ENCODE peak calls at places on chromosomes 1 and 21, in ten cellular contexts. Q is mesenchymal stem cell, X is stromal cell of bone marrow, G is ascending aorta, H is EH, O is AG09309, Z is neuronal stem cell, L is Calu3, N is colonic mucosa, R is kidney glomerular epithelial cell. J is an unnamed sample.
A peak's percentile ranks its signal among the peaks of the same experiment; 100 is the strongest.

GRCh38 chr21:44718571-44718970 is 7.2 kb upstream of the TSPEAR start:
- DNase-seq in Q (no peak), X (no peak), G (no peak), H (no peak), O (no peak), Z (no peak), L (no peak), N (no peak), R (no peak), J (no peak)

GRCh38 chr1:58596631-58597052 is 19.6 kb upstream of the TACSTD2 start:
- DNase-seq in Q (no peak), X (no peak), G (no peak), H (no peak), O (no peak), Z (no peak), L (no peak), N (no peak), R (no peak), J (no peak)

GRCh38 chr1:241934181-241934815 is 23.3 kb upstream of the BECN2 start:
- DNase-seq in Q (no peak), X (peak; percentile 52), G (no peak), H (peak; percentile 43), O (peak; percentile 14), Z (peak; percentile 52), L (no peak), N (no peak), R (no peak), J (peak; percentile 60)

GRCh38 chr1:58515794-58516401 is 30.6 kb downstream of the OMA1 start:
- DNase-seq in Q (peak; percentile 82), X (peak; percentile 65), G (no peak), H (peak; percentile 80), O (peak; percentile 59), Z (peak; percentile 50), L (peak; percentile 39), N (peak; percentile 27), R (peak; percentile 39), J (peak; percentile 35)

GRCh38 chr1:179586107-179586823 is 5.4 kb upstream of the TDRD5 start:
- DNase-seq in Q (no peak), X (no peak), G (no peak), H (peak; percentile 24), O (no peak), Z (peak; percentile 54), L (peak; percentile 80), N (peak; percentile 72), R (peak; percentile 35), J (peak; percentile 79)

GRCh38 chr1:91604632-91605031 is 104.0 kb downstream of the CDC7 start:
- DNase-seq in Q (no peak), X (peak; percentile 21), G (no peak), H (no peak), O (no peak), Z (no peak), L (no peak), N (no peak), R (no peak), J (no peak)

GRCh38 chr1:23699280-23700179 is 7.9 kb downstream of the RPL11 start:
- DNase-seq in Q (no peak), X (no peak), G (no peak), H (no peak), O (no peak), Z (no peak), L (no peak), N (no peak), R (no peak), J (no peak)

GRCh38 chr1:218266356-218266755 is 18.7 kb upstream of the RRP15 start:
- DNase-seq in Q (no peak), X (peak; percentile 24), G (no peak), H (peak; percentile 9), O (no peak), Z (no peak), L (no peak), N (no peak), R (no peak), J (no peak)

GRCh38 chr1:27341525-27342252 is at the start of gene SYTL1:
- DNase-seq in Q (peak; percentile 69), X (no peak), G (no peak), H (peak; percentile 75), O (no peak), Z (no peak), L (peak; percentile 79), N (peak; percentile 74), R (peak; percentile 58), J (peak; percentile 55)

GRCh38 chr1:232560940-232561339 is 69.0 kb downstream of the SIPA1L2 start:
- DNase-seq in Q (no peak), X (no peak), G (no peak), H (no peak), O (no peak), Z (no peak), L (no peak), N (no peak), R (no peak), J (no peak)

GRCh38 chr1:177181631-177182291 is 11.0 kb downstream of the BRINP2 start:
- DNase-seq in Q (peak; percentile 63), X (no peak), G (no peak), H (peak; percentile 57), O (no peak), Z (peak; percentile 80), L (peak; percentile 84), N (peak; percentile 45), R (peak; percentile 14), J (peak; percentile 92)

GRCh38 chr1:40628903-40629292 is 36.6 kb downstream of the RIMS3 start:
- DNase-seq in Q (no peak), X (no peak), G (no peak), H (no peak), O (no peak), Z (no peak), L (no peak), N (no peak), R (no peak), J (no peak)

GRCh38 chr1:63322248-63322943 is at the start of gene FOXD3:
- DNase-seq in Q (peak; percentile 56), X (peak; percentile 10), G (no peak), H (peak; percentile 35), O (no peak), Z (peak; percentile 72), L (peak; percentile 71), N (peak; percentile 80), R (no peak), J (peak; percentile 76)

GRCh38 chr1:193539731-193540459 is 353.5 kb upstream of the B3GALT2 start:
- DNase-seq in Q (no peak), X (no peak), G (no peak), H (no peak), O (no peak), Z (no peak), L (no peak), N (no peak), R (no peak), J (no peak)

GRCh38 chr1:10833630-10834557 is 37.4 kb upstream of the CASZ1 start:
- DNase-seq in Q (no peak), X (no peak), G (no peak), H (no peak), O (no peak), Z (no peak), L (no peak), N (no peak), R (no peak), J (no peak)

GRCh38 chr1:29500041-29500440 is 263.7 kb downstream of the PTPRU start:
- DNase-seq in Q (no peak), X (no peak), G (no peak), H (no peak), O (no peak), Z (no peak), L (no peak), N (no peak), R (no peak), J (no peak)

GRCh38 chr1:240496941-240497340 is 115.0 kb downstream of the GREM2 start:
- DNase-seq in Q (no peak), X (no peak), G (no peak), H (peak; percentile 23), O (no peak), Z (no peak), L (no peak), N (no peak), R (no peak), J (no peak)

GRCh38 chr1:177912991-177913390 is 56.9 kb downstream of the SEC16B start:
- DNase-seq in Q (no peak), X (no peak), G (no peak), H (no peak), O (no peak), Z (no peak), L (no peak), N (peak; percentile 75), R (no peak), J (no peak)

GRCh38 chr1:180486092-180486491 is 16.3 kb downstream of the ACBD6 start:
- DNase-seq in Q (no peak), X (no peak), G (no peak), H (no peak), O (no peak), Z (no peak), L (no peak), N (no peak), R (no peak), J (no peak)

GRCh38 chr1:63214553-63214952 is 107.8 kb upstream of the FOXD3 start:
- DNase-seq in Q (no peak), X (no peak), G (no peak), H (no peak), O (no peak), Z (no peak), L (no peak), N (no peak), R (no peak), J (no peak)

GRCh38 chr1:26064591-26064990 is 2.8 kb downstream of the TRIM63 start:
- DNase-seq in Q (no peak), X (no peak), G (no peak), H (no peak), O (no peak), Z (no peak), L (peak; percentile 24), N (no peak), R (peak; percentile 65), J (no peak)

GRCh38 chr1:173347276-173347675 is 129.9 kb upstream of the PRDX6 start:
- DNase-seq in Q (no peak), X (no peak), G (no peak), H (no peak), O (no peak), Z (peak; percentile 5), L (no peak), N (no peak), R (no peak), J (no peak)

GRCh38 chr1:51316113-51316763 is 14.1 kb downstream of the TTC39A start:
- DNase-seq in Q (no peak), X (no peak), G (no peak), H (no peak), O (no peak), Z (no peak), L (peak; percentile 33), N (no peak), R (peak; percentile 56), J (no peak)

GRCh38 chr1:4090976-4091660 is 191.0 kb upstream of the C1orf174 start:
- DNase-seq in Q (no peak), X (no peak), G (no peak), H (no peak), O (no peak), Z (no peak), L (no peak), N (no peak), R (no peak), J (no peak)

GRCh38 chr1:177966199-177966598 is 3.7 kb downstream of the SEC16B start:
- DNase-seq in Q (no peak), X (no peak), G (no peak), H (peak; percentile 62), O (peak; percentile 4), Z (no peak), L (no peak), N (no peak), R (no peak), J (no peak)